ENCODE peak calls at places on chromosomes 12 and 14, in four cellular contexts. One of them, this sample, is unnamed.

GRCh38 chr12:52223411-52224039 is 9.5 kb upstream of the KRT7 start:
- DNase-seq in A673: no peak
- DNase-seq in A549: no peak
- DNase-seq in WTC11: no peak
- DNase-seq in this sample: no peak

GRCh38 chr12:108561852-108562347 is 496 bp upstream of the ISCU start:
- DNase-seq in A673: no peak
- DNase-seq in A549: no peak
- DNase-seq in WTC11: no peak
- DNase-seq in this sample: no peak

GRCh38 chr12:90954921-90955320 is at the start of gene CCER1:
- DNase-seq in A673: no peak
- DNase-seq in WTC11: no peak
- DNase-seq in A549: no peak
- DNase-seq in this sample: no peak

GRCh38 chr12:90129369-90130030 is 420.9 kb upstream of the ATP2B1 start:
- DNase-seq in A549: no peak
- DNase-seq in WTC11: no peak
- DNase-seq in A673: no peak
- DNase-seq in this sample: no peak

GRCh38 chr14:105013150-105013787 is 7.6 kb downstream of the CDCA4 start:
- DNase-seq in A673: peak; percentile 51
- DNase-seq in WTC11: no peak
- DNase-seq in A549: no peak
- DNase-seq in this sample: no peak

GRCh38 chr14:34733245-34733644 is 18.9 kb upstream of the CFL2 start:
- DNase-seq in WTC11: no peak
- DNase-seq in A673: no peak
- DNase-seq in A549: no peak
- DNase-seq in this sample: no peak

GRCh38 chr14:104731249-104731924 is 7.4 kb downstream of the ADSS1 start:
- DNase-seq in A673: no peak
- DNase-seq in WTC11: peak; percentile 54
- DNase-seq in A549: peak; percentile 48
- DNase-seq in this sample: no peak

GRCh38 chr12:114876968-114877680 is 193.1 kb upstream of the TBX3 start:
- DNase-seq in A673: no peak
- DNase-seq in WTC11: no peak
- DNase-seq in A549: no peak
- DNase-seq in this sample: no peak

GRCh38 chr12:57195186-57195585 is 21.4 kb upstream of the NXPH4 start:
- DNase-seq in A549: no peak
- DNase-seq in WTC11: no peak
- DNase-seq in A673: no peak
- DNase-seq in this sample: no peak

GRCh38 chr14:105390849-105391500 is 7.4 kb upstream of the TEX22 start:
- DNase-seq in A673: no peak
- DNase-seq in A549: no peak
- DNase-seq in WTC11: no peak
- DNase-seq in this sample: no peak

GRCh38 chr12:6946033-6946919 is 2.5 kb downstream of the C12orf57 start:
- DNase-seq in A549: peak; percentile 93
- DNase-seq in A673: no peak
- DNase-seq in WTC11: peak; percentile 95
- DNase-seq in this sample: peak; percentile 90

GRCh38 chr12:1666215-1666614 is 24.7 kb upstream of the ADIPOR2 start:
- DNase-seq in A549: no peak
- DNase-seq in WTC11: no peak
- DNase-seq in A673: no peak
- DNase-seq in this sample: no peak

GRCh38 chr14:50062438-50063039 is 53.8 kb downstream of the VCPKMT start:
- DNase-seq in A673: peak; percentile 92
- DNase-seq in WTC11: no peak
- DNase-seq in A549: peak; percentile 72
- DNase-seq in this sample: no peak

GRCh38 chr14:104101651-104102281 is 16.3 kb downstream of the ASPG start:
- DNase-seq in WTC11: no peak
- DNase-seq in A549: no peak
- DNase-seq in A673: no peak
- DNase-seq in this sample: no peak

DNA sequence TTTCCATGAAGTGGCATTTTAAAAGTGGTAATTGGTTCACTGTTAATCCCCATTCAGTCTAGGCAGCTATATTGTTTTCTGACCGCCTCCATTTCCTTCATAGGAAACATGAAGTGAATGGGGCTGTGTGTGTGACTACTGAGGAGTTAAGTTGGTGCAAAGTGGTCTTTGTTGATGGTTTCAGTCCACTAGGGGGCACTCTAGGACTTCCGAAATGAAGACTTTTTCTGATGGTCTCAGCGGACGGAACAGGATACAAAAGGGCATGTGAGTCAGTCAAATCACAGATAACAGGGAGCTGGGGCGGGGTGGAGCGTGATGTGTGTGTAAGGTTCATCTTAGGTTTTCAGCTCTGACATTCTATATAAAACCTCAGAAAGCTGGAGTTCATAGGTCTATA is 240.1 kb upstream of the OR4E1 start:
- DNase-seq in A549: peak; percentile 48
- DNase-seq in A673: peak; percentile 89
- DNase-seq in WTC11: peak; percentile 76
- DNase-seq in this sample: no peak
- TF ChIP-seq CTCF in A549: peak; percentile 66
- TF ChIP-seq CTCF in A673: peak; percentile 85
- TF ChIP-seq CTCF in WTC11: peak; percentile 72
- TF ChIP-seq CTCF in this sample: peak; percentile 65

GRCh38 chr12:67920432-67920831 is 68.8 kb upstream of the IFNG-AS1 start:
- DNase-seq in WTC11: no peak
- DNase-seq in A673: no peak
- DNase-seq in A549: no peak
- DNase-seq in this sample: no peak
- TF ChIP-seq CTCF in WTC11: no peak
- TF ChIP-seq CTCF in A673: no peak
- TF ChIP-seq CTCF in A549: no peak
- TF ChIP-seq CTCF in this sample: no peak

DNA sequence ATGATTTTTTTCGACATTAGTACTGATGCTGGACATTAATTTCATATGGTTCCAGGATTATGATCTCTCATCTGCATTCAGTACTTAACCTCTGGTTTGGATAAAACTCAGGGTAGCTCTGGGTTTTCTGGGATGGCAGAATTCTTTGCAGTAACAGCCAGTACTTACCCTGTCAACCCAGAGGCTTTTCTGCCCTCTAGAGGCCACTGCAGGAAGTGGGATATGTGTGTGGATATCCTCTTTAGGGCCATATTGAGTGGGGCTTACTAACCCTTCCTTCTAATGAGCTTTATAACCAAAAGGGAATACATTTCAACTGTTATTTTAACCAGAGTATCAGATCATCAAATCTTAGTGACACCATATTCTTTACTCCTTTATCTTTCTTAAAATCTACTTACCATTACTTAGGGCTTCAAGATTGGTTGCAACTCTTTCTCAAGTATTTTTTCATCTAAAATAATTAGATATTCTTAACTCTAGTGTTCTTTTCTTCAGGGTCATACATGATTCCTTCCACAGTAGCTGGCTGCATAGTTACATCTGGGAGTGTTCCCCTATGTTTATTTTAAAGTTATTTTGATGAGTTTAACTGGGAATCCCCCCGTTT is 488.0 kb upstream of the STXBP6 start:
- DNase-seq in A673: peak; percentile 75
- DNase-seq in A549: no peak
- DNase-seq in WTC11: peak; percentile 75
- DNase-seq in this sample: peak; percentile 47
- TF ChIP-seq CTCF in A673: peak; percentile 88
- TF ChIP-seq CTCF in A549: no peak
- TF ChIP-seq CTCF in WTC11: peak; percentile 65
- TF ChIP-seq CTCF in this sample: peak; percentile 53

GRCh38 chr14:32383337-32384009 is 54.4 kb downstream of the AKAP6 start:
- DNase-seq in A549: no peak
- DNase-seq in WTC11: no peak
- DNase-seq in A673: no peak
- DNase-seq in this sample: no peak

GRCh38 chr14:32379447-32379846 is 50.3 kb downstream of the AKAP6 start:
- DNase-seq in A549: no peak
- DNase-seq in A673: no peak
- DNase-seq in WTC11: no peak
- DNase-seq in this sample: no peak

GRCh38 chr14:32381869-32382268 is 52.8 kb downstream of the AKAP6 start:
- DNase-seq in A673: no peak
- DNase-seq in WTC11: no peak
- DNase-seq in A549: no peak
- DNase-seq in this sample: no peak

GRCh38 chr14:32384464-32384863 is 55.4 kb downstream of the AKAP6 start:
- DNase-seq in A673: no peak
- DNase-seq in A549: no peak
- DNase-seq in WTC11: no peak
- DNase-seq in this sample: no peak

DNA sequence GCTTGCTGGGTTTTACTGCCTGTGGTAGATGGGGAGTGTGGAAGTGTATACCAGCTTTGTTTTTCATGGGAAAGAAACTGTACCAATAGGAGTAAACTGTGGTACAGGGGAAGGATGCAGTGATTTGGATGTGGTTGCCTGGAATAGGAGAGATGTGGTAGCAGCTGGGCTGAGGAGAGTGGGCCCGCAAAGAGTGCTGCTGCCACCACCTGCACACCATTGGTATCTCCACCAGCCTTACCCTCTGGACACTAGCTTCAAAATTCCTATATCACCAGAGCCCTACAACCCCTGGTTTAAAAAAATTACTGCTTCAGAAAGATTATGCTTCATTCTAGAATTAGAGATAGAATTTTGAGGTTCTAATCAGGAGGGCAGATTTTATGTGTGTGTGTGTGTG is 53.6 kb downstream of the AKAP6 start:
- DNase-seq in WTC11: peak; percentile 27
- DNase-seq in A549: no peak
- DNase-seq in A673: peak; percentile 14
- DNase-seq in this sample: no peak
- TF ChIP-seq CTCF in WTC11: no peak
- TF ChIP-seq CTCF in A549: peak; percentile 43
- TF ChIP-seq CTCF in A673: peak; percentile 33
- TF ChIP-seq CTCF in this sample: no peak

This sample was measured in mesothelial cell of epicardium.